ENCODE peak calls at places on chromosomes 7 and 10, in five cellular contexts. One of them, this sample, is unnamed.

GRCh38 chr7:131629203-131629871 is 72.9 kb upstream of the PODXL start:
- DNase-seq in H1: no peak
- DNase-seq in GM12878: no peak
- DNase-seq in HepG2: no peak
- DNase-seq in K562: no peak
- DNase-seq in this sample: no peak

GRCh38 chr7:48090095-48090805 is 1.2 kb downstream of the UPP1 start:
- DNase-seq in GM12878: no peak
- DNase-seq in K562: peak
- DNase-seq in H1: no peak
- DNase-seq in HepG2: no peak
- DNase-seq in this sample: no peak

GRCh38 chr7:131383937-131384635 is 56.4 kb downstream of the MKLN1 start:
- DNase-seq in K562: no peak
- DNase-seq in HepG2: no peak
- DNase-seq in GM12878: no peak
- DNase-seq in H1: no peak
- DNase-seq in this sample: no peak

GRCh38 chr10:119296703-119297102 is 89.3 kb downstream of the GRK5 start:
- DNase-seq in H1: no peak
- DNase-seq in GM12878: no peak
- DNase-seq in HepG2: no peak
- DNase-seq in K562: no peak
- DNase-seq in this sample: no peak

GRCh38 chr7:133060016-133060415 is 21.9 kb downstream of the CHCHD3 start:
- DNase-seq in GM12878: no peak
- DNase-seq in H1: no peak
- DNase-seq in HepG2: no peak
- DNase-seq in K562: no peak
- DNase-seq in this sample: no peak

GRCh38 chr7:128030999-128031681 is at the start of gene LRRC4:
- DNase-seq in K562: no peak
- DNase-seq in H1: no peak
- DNase-seq in GM12878: no peak
- DNase-seq in HepG2: no peak
- DNase-seq in this sample: no peak

GRCh38 chr10:20254497-20254896 is 438.3 kb downstream of the PLXDC2 start:
- DNase-seq in GM12878: no peak
- DNase-seq in K562: no peak
- DNase-seq in HepG2: no peak
- DNase-seq in H1: no peak
- DNase-seq in this sample: no peak

GRCh38 chr10:110664483-110665420 is 20.6 kb downstream of the RBM20 start:
- DNase-seq in H1: no peak
- DNase-seq in K562: peak
- DNase-seq in GM12878: no peak
- DNase-seq in HepG2: peak
- DNase-seq in this sample: peak

GRCh38 chr10:82826132-82826531 is 951.1 kb downstream of the NRG3 start:
- DNase-seq in K562: no peak
- DNase-seq in HepG2: no peak
- DNase-seq in GM12878: no peak
- DNase-seq in H1: no peak
- DNase-seq in this sample: no peak

GRCh38 chr7:102122026-102122425 is 164.6 kb upstream of the SH2B2 start:
- DNase-seq in HepG2: no peak
- DNase-seq in H1: no peak
- DNase-seq in K562: peak
- DNase-seq in GM12878: peak
- DNase-seq in this sample: no peak

GRCh38 chr10:44960098-44960480 is 487 bp downstream of the RASSF4 start:
- DNase-seq in H1: no peak
- DNase-seq in HepG2: no peak
- DNase-seq in K562: no peak
- DNase-seq in GM12878: no peak
- DNase-seq in this sample: no peak

GRCh38 chr7:898855-899681 is 22.7 kb downstream of the GET4 start:
- DNase-seq in GM12878: no peak
- DNase-seq in HepG2: no peak
- DNase-seq in K562: peak
- DNase-seq in H1: no peak
- DNase-seq in this sample: no peak

GRCh38 chr10:120824864-120825263 is 26.3 kb upstream of the WDR11 start:
- DNase-seq in HepG2: peak
- DNase-seq in K562: peak
- DNase-seq in GM12878: no peak
- DNase-seq in H1: no peak
- DNase-seq in this sample: peak

DNA sequence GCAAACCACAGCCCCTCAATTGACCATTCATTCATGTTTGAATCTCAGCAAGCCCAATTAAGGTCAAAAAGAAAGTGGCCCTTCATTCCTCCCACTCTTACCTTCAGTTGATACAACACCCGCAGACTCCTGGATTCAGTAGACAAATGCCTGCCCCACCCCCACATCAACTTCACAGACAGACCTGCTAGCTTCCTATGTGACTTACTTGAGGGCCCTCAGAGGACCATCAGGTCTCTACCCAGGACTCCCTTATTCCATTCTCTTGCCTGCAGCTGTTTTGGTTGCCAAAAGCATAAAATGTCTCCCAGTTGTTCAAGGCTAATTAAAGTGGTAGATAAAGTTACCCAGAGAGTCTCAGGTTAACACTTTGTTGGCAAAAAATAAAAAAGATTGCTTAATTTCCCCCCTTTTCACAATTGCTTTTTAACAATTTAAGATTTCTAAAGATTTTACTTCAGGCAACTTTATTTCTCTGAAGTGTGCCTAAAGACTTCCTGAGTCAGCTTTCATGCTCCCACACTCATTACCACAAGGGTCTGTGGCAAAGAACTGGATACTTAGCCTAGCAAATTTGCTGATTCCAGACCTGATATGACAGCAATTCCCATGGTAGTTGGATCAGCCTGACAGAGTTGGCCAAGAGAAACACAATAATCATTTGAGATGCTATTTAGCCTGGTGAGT is 3.3 kb upstream of the MTERF1 start:
- DNase-seq in HepG2: no peak
- DNase-seq in GM12878: no peak
- DNase-seq in K562: peak
- DNase-seq in H1: no peak
- DNase-seq in this sample: no peak
- TF ChIP-seq ATF3 in HepG2: no peak
- TF ChIP-seq ATF3 in GM12878: no peak
- TF ChIP-seq ATF3 in K562: no peak
- TF ChIP-seq ATF3 in H1: no peak
- TF ChIP-seq ATF3 in this sample: no peak

DNA sequence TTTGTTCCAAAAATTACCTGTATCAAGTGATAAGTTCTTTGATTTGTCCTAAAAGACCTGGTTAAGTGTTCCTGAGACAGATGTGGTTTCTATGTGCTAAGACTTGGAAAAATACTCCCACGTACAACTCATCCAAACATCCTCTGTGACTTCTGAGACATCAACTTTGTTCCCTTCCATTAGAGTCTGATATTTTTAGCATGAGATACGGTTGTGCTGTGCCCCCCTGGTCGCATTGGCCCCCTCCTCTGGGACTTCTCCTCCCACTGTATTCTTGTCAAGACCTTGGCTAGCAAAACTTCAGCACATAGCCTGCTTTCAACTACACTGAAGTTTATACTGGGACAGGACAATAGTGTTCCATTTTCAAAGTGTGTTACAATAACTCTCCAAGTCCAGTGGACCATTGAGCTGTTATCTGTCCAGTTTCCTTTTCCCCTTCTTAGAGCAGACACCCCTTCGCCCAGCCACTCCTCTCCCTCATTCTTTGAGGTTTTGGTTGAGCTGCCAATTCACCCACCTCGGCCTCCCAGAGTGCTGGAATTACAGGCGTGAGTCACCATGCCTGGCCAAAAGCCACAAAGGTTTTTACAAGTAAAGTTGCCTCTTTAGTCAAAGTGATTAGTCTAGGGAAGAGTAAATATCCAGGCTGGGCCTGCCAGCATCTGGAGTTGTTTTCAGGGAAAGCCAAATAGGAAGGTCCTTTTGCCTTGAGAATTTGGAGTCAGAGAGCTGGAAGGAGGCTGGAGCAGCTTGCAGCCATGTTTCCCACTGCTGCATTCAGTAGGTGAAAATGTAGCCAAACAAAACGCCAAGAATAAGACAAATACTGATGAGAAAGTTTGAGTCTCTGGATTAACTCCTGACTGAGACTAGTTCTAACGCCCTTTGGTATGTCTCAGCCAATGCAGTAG is 17.8 kb upstream of the PDLIM1 start:
- DNase-seq in GM12878: no peak
- DNase-seq in H1: no peak
- DNase-seq in K562: peak
- DNase-seq in HepG2: peak
- DNase-seq in this sample: peak
- H3K9ac ChIP-seq in GM12878: no peak
- H3K9ac ChIP-seq in H1: no peak
- H3K9ac ChIP-seq in K562: no peak
- H3K9ac ChIP-seq in HepG2: no peak
- H3K9ac ChIP-seq in this sample: no peak

GRCh38 chr7:70736715-70737460 is 395.1 kb upstream of the GALNT17 start:
- DNase-seq in H1: no peak
- DNase-seq in HepG2: no peak
- DNase-seq in K562: no peak
- DNase-seq in GM12878: no peak
- DNase-seq in this sample: no peak
- TF ChIP-seq ATF3 in H1: no peak
- TF ChIP-seq ATF3 in HepG2: no peak
- TF ChIP-seq ATF3 in K562: no peak
- TF ChIP-seq ATF3 in GM12878: no peak
- TF ChIP-seq ATF3 in this sample: no peak

GRCh38 chr7:107953265-107953923 is 49.6 kb downstream of the LAMB1 start:
- DNase-seq in K562: no peak
- DNase-seq in HepG2: no peak
- DNase-seq in H1: no peak
- DNase-seq in GM12878: no peak
- DNase-seq in this sample: no peak

GRCh38 chr7:107951172-107951787 is 51.7 kb downstream of the LAMB1 start:
- DNase-seq in K562: no peak
- DNase-seq in H1: no peak
- DNase-seq in HepG2: no peak
- DNase-seq in GM12878: no peak
- DNase-seq in this sample: no peak

GRCh38 chr7:107953924-107954303 is 49.0 kb downstream of the LAMB1 start:
- DNase-seq in HepG2: peak
- DNase-seq in GM12878: no peak
- DNase-seq in K562: no peak
- DNase-seq in H1: no peak
- DNase-seq in this sample: no peak

GRCh38 chr7:107949443-107949935 is 53.5 kb downstream of the LAMB1 start:
- DNase-seq in GM12878: no peak
- DNase-seq in H1: no peak
- DNase-seq in HepG2: no peak
- DNase-seq in K562: no peak
- DNase-seq in this sample: no peak

DNA sequence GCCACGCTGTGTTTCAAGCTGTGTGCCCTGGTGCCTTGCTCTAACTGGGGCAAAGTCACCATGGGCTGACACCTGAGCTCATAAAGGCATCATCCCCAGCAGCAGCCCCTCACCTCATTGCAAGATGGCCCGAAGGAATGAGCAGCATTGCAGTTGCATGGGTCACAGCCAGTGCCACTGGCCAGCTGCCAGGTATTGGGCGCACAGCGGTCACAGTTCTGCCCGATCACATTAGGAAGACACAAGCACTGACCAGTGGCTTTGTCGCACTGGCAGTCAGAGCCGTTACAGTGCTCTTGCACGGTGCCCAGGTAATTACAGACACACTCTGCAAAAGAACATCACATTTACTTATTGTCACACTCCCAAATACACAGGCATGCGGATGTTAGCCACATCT is 51.1 kb downstream of the LAMB1 start:
- DNase-seq in GM12878: no peak
- DNase-seq in HepG2: no peak
- DNase-seq in K562: no peak
- DNase-seq in H1: no peak
- DNase-seq in this sample: no peak
- H3K9ac ChIP-seq in GM12878: no peak
- H3K9ac ChIP-seq in HepG2: no peak
- H3K9ac ChIP-seq in K562: no peak
- H3K9ac ChIP-seq in H1: no peak
- H3K9ac ChIP-seq in this sample: no peak

GRCh38 chr7:155222046-155222445 is 75.6 kb upstream of the INSIG1 start:
- DNase-seq in H1: no peak
- DNase-seq in HepG2: no peak
- DNase-seq in K562: no peak
- DNase-seq in GM12878: no peak
- DNase-seq in this sample: no peak
- TF ChIP-seq ATF3 in H1: no peak
- TF ChIP-seq ATF3 in HepG2: no peak
- TF ChIP-seq ATF3 in K562: no peak
- TF ChIP-seq ATF3 in GM12878: no peak
- TF ChIP-seq ATF3 in this sample: no peak